ENCODE peak calls at places on chromosomes 13 and 19, in five cellular contexts. F is amniotic epithelial cell; M is tibial artery; B is HFFc6; J is stimulated activated CD4-positive, alpha-beta T cell treated with anti-CD3 and anti-CD28 coated beads, Interleukin-1b, Interleukin-23, amount 100 ng/mL, for 24 hours. U is an unnamed sample.

GRCh38 chr13:20411638-20412342 is 113.9 kb downstream of the CRYL1 start:
- DNase-seq in J (no peak), B (no peak), M (no peak), F (no peak), U (no peak)

GRCh38 chr19:47408156-47408938 is 11.0 kb downstream of the MEIS3 start:
- DNase-seq in F (no peak), J (no peak), B (no peak), M (no peak), U (no peak)

GRCh38 chr13:110225609-110226008 is 81.3 kb downstream of the COL4A1 start:
- DNase-seq in J (no peak), F (no peak), M (no peak), B (no peak), U (no peak)

GRCh38 chr13:50805805-50806204 is 37.7 kb downstream of the DLEU7 start:
- DNase-seq in B (no peak), M (no peak), F (peak), J (no peak), U (no peak)

GRCh38 chr19:518292-519231 is 11.3 kb downstream of the TPGS1 start:
- DNase-seq in B (no peak), M (no peak), F (peak), J (peak), U (no peak)

GRCh38 chr19:39126312-39126561 is 651 bp downstream of the PAK4 start:
- DNase-seq in M (no peak), B (no peak), J (no peak), F (no peak), U (no peak)

GRCh38 chr13:113851826-113852535 is 11.9 kb downstream of the GAS6 start:
- DNase-seq in M (no peak), J (no peak), F (no peak), B (no peak), U (no peak)

GRCh38 chr13:33743438-33744368 is 74.2 kb upstream of the RFC3 start:
- DNase-seq in B (no peak), F (no peak), M (no peak), J (no peak), U (no peak)

GRCh38 chr13:98890920-98891319 is 86.9 kb downstream of the DOCK9 start:
- DNase-seq in J (no peak), B (no peak), M (no peak), F (no peak), U (no peak)

GRCh38 chr13:48749699-48750473 is 96.2 kb downstream of the CYSLTR2 start:
- DNase-seq in M (peak), F (peak), J (peak), B (peak), U (peak)

GRCh38 chr13:81577601-81578000 is 1236.7 kb upstream of the SPRY2 start:
- DNase-seq in B (no peak), J (no peak), M (no peak), F (peak), U (no peak)

GRCh38 chr13:26132756-26133155 is 80.9 kb upstream of the SHISA2 start:
- DNase-seq in F (peak), B (peak), M (no peak), J (no peak), U (no peak)

GRCh38 chr13:27125357-27126282 is 46.0 kb downstream of the USP12 start:
- DNase-seq in J (no peak), B (no peak), M (no peak), F (no peak), U (no peak)

GRCh38 chr19:46861691-46862503 is 1.1 kb downstream of the ARHGAP35 start:
- DNase-seq in B (no peak), J (no peak), M (no peak), F (no peak), U (no peak)

U was measured in RCC 7860.